ENCODE peak calls at places on chromosome 22, in five cellular contexts. One of them, this sample, is unnamed.

GRCh38 chr22:25762147-25762546 is 20.2 kb downstream of the MYO18B start:
- DNase-seq in stomach: no peak
- DNase-seq in IMR-90: no peak
- DNase-seq in spleen: no peak
- DNase-seq in GM12891: no peak
- DNase-seq in this sample: no peak

GRCh38 chr22:25368271-25368670 is 148.8 kb downstream of the CRYBB2 start:
- DNase-seq in spleen: no peak
- DNase-seq in stomach: peak; percentile 45
- DNase-seq in IMR-90: peak; percentile 77
- DNase-seq in GM12891: no peak
- DNase-seq in this sample: peak; percentile 68

GRCh38 chr22:35752172-35752832 is 34.6 kb downstream of the APOL5 start:
- DNase-seq in stomach: no peak
- DNase-seq in spleen: no peak
- DNase-seq in IMR-90: no peak
- DNase-seq in GM12891: no peak
- DNase-seq in this sample: no peak

GRCh38 chr22:45774016-45774670 is 102.5 kb downstream of the ATXN10 start:
- DNase-seq in stomach: no peak
- DNase-seq in spleen: no peak
- DNase-seq in IMR-90: no peak
- DNase-seq in GM12891: no peak
- DNase-seq in this sample: no peak

GRCh38 chr22:45692549-45692948 is 20.9 kb downstream of the ATXN10 start:
- DNase-seq in GM12891: no peak
- DNase-seq in spleen: no peak
- DNase-seq in IMR-90: peak; percentile 50
- DNase-seq in stomach: no peak
- DNase-seq in this sample: no peak

GRCh38 chr22:45316796-45317526 is 7.2 kb downstream of the FAM118A start:
- DNase-seq in GM12891: no peak
- DNase-seq in IMR-90: no peak
- DNase-seq in spleen: no peak
- DNase-seq in stomach: no peak
- DNase-seq in this sample: no peak

GRCh38 chr22:25760294-25760693 is 18.3 kb downstream of the MYO18B start:
- DNase-seq in GM12891: no peak
- DNase-seq in IMR-90: no peak
- DNase-seq in stomach: no peak
- DNase-seq in spleen: no peak
- DNase-seq in this sample: no peak

GRCh38 chr22:49300241-49300640 is 527.4 kb downstream of the BRD1 start:
- DNase-seq in spleen: peak; percentile 36
- DNase-seq in IMR-90: no peak
- DNase-seq in GM12891: no peak
- DNase-seq in stomach: no peak
- DNase-seq in this sample: peak; percentile 7

GRCh38 chr22:47293368-47294221 is 531.1 kb downstream of the TBC1D22A start:
- DNase-seq in GM12891: no peak
- DNase-seq in IMR-90: no peak
- DNase-seq in spleen: no peak
- DNase-seq in stomach: no peak
- DNase-seq in this sample: no peak

GRCh38 chr22:24474221-24474620 is 20.9 kb upstream of the UPB1 start:
- DNase-seq in IMR-90: peak; percentile 92
- DNase-seq in GM12891: no peak
- DNase-seq in stomach: no peak
- DNase-seq in spleen: no peak
- DNase-seq in this sample: no peak

GRCh38 chr22:32986773-32987050 is 71.5 kb downstream of the SYN3 start:
- DNase-seq in GM12891: no peak
- DNase-seq in stomach: no peak
- DNase-seq in IMR-90: no peak
- DNase-seq in spleen: no peak
- DNase-seq in this sample: no peak

GRCh38 chr22:49905465-49905864 is 12.8 kb downstream of the ALG12 start:
- DNase-seq in spleen: peak; percentile 60
- DNase-seq in IMR-90: no peak
- DNase-seq in GM12891: no peak
- DNase-seq in stomach: no peak
- DNase-seq in this sample: no peak

GRCh38 chr22:48842583-48842945 is 985.1 kb downstream of the BRD1 start:
- DNase-seq in IMR-90: no peak
- DNase-seq in stomach: no peak
- DNase-seq in spleen: peak; percentile 63
- DNase-seq in GM12891: no peak
- DNase-seq in this sample: no peak

GRCh38 chr22:43883012-43883661 is 8.7 kb downstream of the PNPLA5 start:
- DNase-seq in IMR-90: peak; percentile 81
- DNase-seq in GM12891: peak; percentile 79
- DNase-seq in stomach: peak; percentile 37
- DNase-seq in spleen: peak; percentile 56
- DNase-seq in this sample: no peak

GRCh38 chr22:46753761-46754109 is 8.7 kb upstream of the TBC1D22A start:
- DNase-seq in GM12891: no peak
- DNase-seq in IMR-90: no peak
- DNase-seq in spleen: no peak
- DNase-seq in stomach: no peak
- DNase-seq in this sample: no peak

GRCh38 chr22:41530612-41531421 is 13.5 kb downstream of the POLR3H start:
- DNase-seq in spleen: no peak
- DNase-seq in stomach: no peak
- DNase-seq in GM12891: no peak
- DNase-seq in IMR-90: no peak
- DNase-seq in this sample: no peak

GRCh38 chr22:41526802-41527799 is 17.2 kb downstream of the POLR3H start:
- DNase-seq in spleen: peak; percentile 90
- DNase-seq in IMR-90: peak; percentile 25
- DNase-seq in stomach: peak; percentile 65
- DNase-seq in GM12891: peak; percentile 81
- DNase-seq in this sample: peak; percentile 54

GRCh38 chr22:41531422-41531727 is 12.9 kb downstream of the POLR3H start:
- DNase-seq in GM12891: no peak
- DNase-seq in spleen: no peak
- DNase-seq in stomach: no peak
- DNase-seq in IMR-90: no peak
- DNase-seq in this sample: no peak

GRCh38 chr22:41528132-41528766 is 16.0 kb downstream of the POLR3H start:
- DNase-seq in IMR-90: no peak
- DNase-seq in spleen: no peak
- DNase-seq in stomach: no peak
- DNase-seq in GM12891: no peak
- DNase-seq in this sample: no peak

GRCh38 chr22:41528938-41529561 is 15.2 kb downstream of the POLR3H start:
- DNase-seq in GM12891: no peak
- DNase-seq in stomach: no peak
- DNase-seq in IMR-90: no peak
- DNase-seq in spleen: no peak
- DNase-seq in this sample: no peak
- TF ChIP-seq POLR2A in GM12891: no peak
- TF ChIP-seq POLR2A in stomach: no peak
- TF ChIP-seq POLR2A in IMR-90: no peak
- TF ChIP-seq POLR2A in spleen: no peak
- TF ChIP-seq POLR2A in this sample: no peak

GRCh38 chr22:30325065-30325720 is 1.5 kb downstream of the TBC1D10A start:
- DNase-seq in spleen: no peak
- DNase-seq in stomach: peak; percentile 48
- DNase-seq in GM12891: no peak
- DNase-seq in IMR-90: peak; percentile 90
- DNase-seq in this sample: peak; percentile 85
- TF ChIP-seq POLR2A in spleen: no peak
- TF ChIP-seq POLR2A in stomach: no peak
- TF ChIP-seq POLR2A in GM12891: no peak
- TF ChIP-seq POLR2A in IMR-90: peak; percentile 60
- TF ChIP-seq POLR2A in this sample: no peak

DNA sequence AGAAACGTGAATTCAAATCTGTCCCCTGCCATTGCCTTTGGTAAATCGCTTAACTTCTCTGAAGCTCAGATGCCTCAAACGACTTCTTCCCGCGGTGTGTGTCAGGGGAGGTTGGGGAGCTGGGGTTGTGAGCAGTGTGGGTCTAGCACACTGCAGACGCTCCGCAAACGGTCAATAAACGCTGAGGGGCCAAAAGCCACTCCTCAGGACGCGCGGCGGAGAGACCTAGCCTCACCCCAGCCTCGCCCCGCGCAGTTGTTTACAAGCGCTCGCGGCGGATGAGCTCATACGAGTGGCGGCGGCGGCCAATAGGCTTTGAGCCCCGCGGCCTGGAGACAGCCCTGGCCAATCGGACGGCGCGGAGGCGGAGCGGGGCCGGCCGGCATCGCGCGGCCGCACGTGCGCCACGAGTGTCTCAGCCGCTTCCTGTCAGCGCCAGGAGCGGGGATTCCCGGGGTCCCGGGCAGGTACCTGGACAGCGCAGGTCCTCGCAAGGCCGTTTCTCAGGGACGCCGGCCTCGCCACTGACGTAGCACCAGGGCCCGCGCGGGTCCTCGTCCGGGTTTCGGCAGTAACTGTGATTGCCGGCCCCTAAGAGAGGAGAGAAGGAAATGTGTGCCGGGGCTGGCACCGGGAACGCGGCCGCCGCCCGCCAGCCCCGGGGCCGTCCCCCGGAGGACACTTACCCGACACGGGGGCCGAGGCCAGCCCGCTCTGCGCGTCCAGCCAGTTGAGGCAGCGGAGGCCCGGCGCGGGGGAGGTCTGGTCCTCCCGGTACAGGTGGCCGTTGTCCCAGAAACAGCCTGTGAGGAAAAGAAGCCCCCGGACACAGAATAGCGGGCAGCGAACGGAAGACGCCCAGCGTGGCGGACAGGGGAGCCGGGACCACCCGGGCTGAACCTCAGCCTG is 1.5 kb downstream of the PIK3IP1 start:
- DNase-seq in spleen: peak; percentile 99
- DNase-seq in stomach: peak; percentile 99
- DNase-seq in GM12891: peak; percentile 87
- DNase-seq in IMR-90: peak; percentile 90
- DNase-seq in this sample: peak; percentile 95
- TF ChIP-seq POLR2A in spleen: peak; percentile 98
- TF ChIP-seq POLR2A in stomach: no peak
- TF ChIP-seq POLR2A in GM12891: peak; percentile 68
- TF ChIP-seq POLR2A in IMR-90: peak; percentile 87
- TF ChIP-seq POLR2A in this sample: peak; percentile 98

GRCh38 chr22:39686776-39687525 is 116.4 kb downstream of the CACNA1I start:
- DNase-seq in stomach: no peak
- DNase-seq in spleen: no peak
- DNase-seq in GM12891: no peak
- DNase-seq in IMR-90: no peak
- DNase-seq in this sample: no peak
- TF ChIP-seq POLR2A in stomach: no peak
- TF ChIP-seq POLR2A in spleen: no peak
- TF ChIP-seq POLR2A in GM12891: no peak
- TF ChIP-seq POLR2A in IMR-90: no peak
- TF ChIP-seq POLR2A in this sample: no peak

GRCh38 chr22:42614312-42615091 is at the start of gene POLDIP3:
- DNase-seq in spleen: peak; percentile 99
- DNase-seq in stomach: peak; percentile 99
- DNase-seq in GM12891: peak; percentile 89
- DNase-seq in IMR-90: peak; percentile 98
- DNase-seq in this sample: peak; percentile 99
- TF ChIP-seq POLR2A in spleen: peak; percentile 2
- TF ChIP-seq POLR2A in stomach: no peak
- TF ChIP-seq POLR2A in GM12891: peak; percentile 60
- TF ChIP-seq POLR2A in IMR-90: no peak
- TF ChIP-seq POLR2A in this sample: peak; percentile 65

GRCh38 chr22:21054714-21055563 is 9.2 kb downstream of the LRRC74B start:
- DNase-seq in spleen: peak; percentile 61
- DNase-seq in stomach: no peak
- DNase-seq in IMR-90: no peak
- DNase-seq in GM12891: no peak
- DNase-seq in this sample: no peak
- TF ChIP-seq POLR2A in spleen: no peak
- TF ChIP-seq POLR2A in stomach: no peak
- TF ChIP-seq POLR2A in IMR-90: no peak
- TF ChIP-seq POLR2A in GM12891: no peak
- TF ChIP-seq POLR2A in this sample: no peak

GRCh38 chr22:23074451-23074850 is 4.1 kb downstream of the GNAZ start:
- DNase-seq in GM12891: no peak
- DNase-seq in stomach: no peak
- DNase-seq in IMR-90: no peak
- DNase-seq in spleen: peak; percentile 51
- DNase-seq in this sample: no peak

GRCh38 chr22:23075050-23075449 is 4.7 kb downstream of the GNAZ start:
- DNase-seq in IMR-90: no peak
- DNase-seq in GM12891: no peak
- DNase-seq in spleen: peak; percentile 39
- DNase-seq in stomach: no peak
- DNase-seq in this sample: no peak

GRCh38 chr22:23076896-23077572 is 6.7 kb downstream of the GNAZ start:
- DNase-seq in stomach: no peak
- DNase-seq in spleen: no peak
- DNase-seq in IMR-90: no peak
- DNase-seq in GM12891: no peak
- DNase-seq in this sample: no peak

GRCh38 chr22:23073506-23074229 is 3.3 kb downstream of the GNAZ start:
- DNase-seq in spleen: peak; percentile 62
- DNase-seq in IMR-90: no peak
- DNase-seq in GM12891: no peak
- DNase-seq in stomach: no peak
- DNase-seq in this sample: peak; percentile 54

GRCh38 chr22:23075525-23076216 is 5.4 kb downstream of the GNAZ start:
- DNase-seq in GM12891: no peak
- DNase-seq in spleen: peak; percentile 68
- DNase-seq in stomach: peak; percentile 38
- DNase-seq in IMR-90: no peak
- DNase-seq in this sample: no peak
- TF ChIP-seq POLR2A in GM12891: no peak
- TF ChIP-seq POLR2A in spleen: no peak
- TF ChIP-seq POLR2A in stomach: no peak
- TF ChIP-seq POLR2A in IMR-90: no peak
- TF ChIP-seq POLR2A in this sample: no peak

This sample was measured in adrenal gland.